ENCODE peak calls at places on chromosomes 13 and 19, in four cellular contexts. S, V, D and K are unnamed samples.

GRCh38 chr19:30877591-30878230 is 471.5 kb downstream of the TSHZ3 start:
- DNase-seq in S (no peak), V (no peak), D (no peak), K (no peak)

GRCh38 chr19:37953576-37954303 is 46.7 kb downstream of the SIPA1L3 start:
- DNase-seq in S (no peak), V (no peak), D (peak; percentile 33), K (no peak)

GRCh38 chr19:18683955-18684641 is 618 bp downstream of the CRTC1 start:
- DNase-seq in S (no peak), V (no peak), D (no peak), K (no peak)

GRCh38 chr13:113075711-113076110 is 29.9 kb upstream of the F7 start:
- DNase-seq in S (no peak), V (no peak), D (no peak), K (no peak)

GRCh38 chr13:111370147-111370546 is 49.7 kb downstream of the TEX29 start:
- DNase-seq in S (no peak), V (no peak), D (no peak), K (no peak)

GRCh38 chr19:16202320-16203255 is 4.9 kb downstream of the AP1M1 start:
- DNase-seq in S (no peak), V (no peak), D (peak; percentile 75), K (no peak)

GRCh38 chr13:30829145-30829544 is 76.9 kb upstream of the MEDAG start:
- DNase-seq in S (no peak), V (no peak), D (peak; percentile 64), K (no peak)

GRCh38 chr19:34963531-34964406 is at the start of gene ZNF792:
- DNase-seq in S (no peak), V (no peak), D (peak; percentile 26), K (peak; percentile 40)

GRCh38 chr13:32073180-32073864 is 41.7 kb downstream of the FRY start:
- DNase-seq in S (no peak), V (no peak), D (peak; percentile 10), K (no peak)
- TF ChIP-seq CTCF in S (no peak), V (no peak), D (no peak), K (no peak)

GRCh38 chr13:39417643-39418042 is 185.3 kb downstream of the LHFPL6 start:
- DNase-seq in S (peak; percentile 16), V (no peak), D (peak; percentile 52), K (no peak)

GRCh38 chr13:39417131-39417530 is 185.9 kb downstream of the LHFPL6 start:
- DNase-seq in S (no peak), V (no peak), D (no peak), K (no peak)

GRCh38 chr13:39414339-39414738 is 188.7 kb downstream of the LHFPL6 start:
- DNase-seq in S (no peak), V (no peak), D (no peak), K (no peak)

GRCh38 chr13:39415003-39415402 is 188.0 kb downstream of the LHFPL6 start:
- DNase-seq in S (peak; percentile 83), V (no peak), D (peak; percentile 69), K (no peak)

GRCh38 chr13:39415403-39415802 is 187.6 kb downstream of the LHFPL6 start:
- DNase-seq in S (no peak), V (no peak), D (peak; percentile 54), K (no peak)
- TF ChIP-seq CTCF in S (peak; percentile 51), V (no peak), D (peak; percentile 60), K (no peak)

GRCh38 chr19:33304760-33305647 is 2.7 kb upstream of the CEBPA start:
- DNase-seq in S (no peak), V (no peak), D (no peak), K (no peak)
- TF ChIP-seq CTCF in S (no peak), V (no peak), D (no peak), K (no peak)

GRCh38 chr19:40136818-40137217 is 46.1 kb upstream of the ZNF780A start:
- DNase-seq in S (no peak), V (no peak), D (no peak), K (no peak)
- TF ChIP-seq CTCF in S (no peak), V (no peak), D (peak; percentile 8), K (no peak)

DNA sequence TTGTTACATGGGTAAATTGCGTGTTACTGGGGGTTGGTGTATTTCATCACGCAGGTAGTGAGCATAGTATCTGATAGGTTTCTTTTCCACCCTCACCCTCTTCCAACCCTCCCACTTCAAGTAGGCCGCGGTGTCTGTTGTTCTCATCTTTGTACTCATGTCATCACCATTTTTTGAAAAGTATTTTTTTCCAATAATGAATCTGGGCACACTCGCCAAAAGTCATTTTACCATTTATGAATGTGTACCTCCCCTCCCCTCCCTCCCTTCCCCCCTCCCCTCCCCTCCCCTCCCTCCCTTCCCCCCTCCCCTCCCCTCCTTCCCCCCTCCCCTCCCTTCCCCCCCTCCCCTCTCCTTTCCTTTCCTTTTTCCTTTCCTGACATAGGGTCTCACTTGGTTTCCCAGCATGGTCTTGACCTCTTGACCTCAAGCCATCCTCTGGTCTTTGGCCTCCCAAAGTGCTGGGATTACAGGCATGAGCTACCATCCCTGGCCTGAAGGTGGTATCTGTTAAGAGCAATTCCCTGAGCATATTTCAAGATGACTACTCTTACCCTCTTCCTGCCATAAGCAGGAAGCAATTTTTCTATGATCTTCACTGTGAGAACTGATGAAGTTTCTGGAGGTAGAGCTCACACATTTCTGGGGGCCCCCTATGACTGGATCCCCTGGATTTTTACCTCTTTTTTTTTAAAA is 15.7 kb downstream of the ZNF627 start:
- DNase-seq in S (no peak), V (no peak), D (no peak), K (no peak)
- TF ChIP-seq CTCF in S (no peak), V (no peak), D (no peak), K (no peak)